ENCODE peak calls at places on chromosomes 13 and 19, in five cellular contexts. J is fibroblast of pulmonary artery, D is IMR-90, W is ovary, T is GM12864. H is an unnamed sample.

GRCh38 chr19:35166100-35167063 is 11.8 kb downstream of the FXYD5 start:
- DNase-seq in D (no peak), T (no peak), W (no peak), J (no peak), H (peak; percentile 50)

GRCh38 chr13:50626031-50626643 is 217.4 kb downstream of the DLEU7 start:
- DNase-seq in W (no peak), T (no peak), D (no peak), J (peak; percentile 90), H (peak; percentile 22)

GRCh38 chr13:75076476-75076875 is 405.5 kb downstream of the TBC1D4 start:
- DNase-seq in J (no peak), W (no peak), D (no peak), T (no peak), H (no peak)

GRCh38 chr19:9013988-9014387 is 3.8 kb upstream of the MUC16 start:
- DNase-seq in T (no peak), J (no peak), W (no peak), D (no peak), H (no peak)

GRCh38 chr13:57552441-57552840 is 79.1 kb upstream of the PCDH17 start:
- DNase-seq in D (no peak), T (no peak), J (no peak), W (no peak), H (no peak)

GRCh38 chr13:90477194-90477593 is 870.3 kb upstream of the MIR17HG start:
- DNase-seq in D (no peak), T (no peak), J (peak; percentile 3), W (no peak), H (no peak)

GRCh38 chr13:41587490-41587889 is 130.1 kb downstream of the RGCC start:
- DNase-seq in T (no peak), W (no peak), J (no peak), D (no peak), H (no peak)

GRCh38 chr13:78409172-78409571 is 194.2 kb downstream of the POU4F1 start:
- DNase-seq in W (no peak), J (no peak), T (no peak), D (no peak), H (no peak)

GRCh38 chr19:29429021-29429420 is 96.8 kb upstream of the VSTM2B start:
- DNase-seq in J (no peak), D (no peak), W (no peak), T (no peak), H (no peak)

GRCh38 chr13:99495478-99496321 is 5.6 kb upstream of the TM9SF2 start:
- DNase-seq in J (no peak), T (no peak), D (no peak), W (no peak), H (no peak)

GRCh38 chr19:53772943-53773342 is 51.2 kb downstream of the NLRP12 start:
- DNase-seq in D (peak; percentile 47), T (no peak), W (no peak), J (peak; percentile 73), H (peak; percentile 48)

DNA sequence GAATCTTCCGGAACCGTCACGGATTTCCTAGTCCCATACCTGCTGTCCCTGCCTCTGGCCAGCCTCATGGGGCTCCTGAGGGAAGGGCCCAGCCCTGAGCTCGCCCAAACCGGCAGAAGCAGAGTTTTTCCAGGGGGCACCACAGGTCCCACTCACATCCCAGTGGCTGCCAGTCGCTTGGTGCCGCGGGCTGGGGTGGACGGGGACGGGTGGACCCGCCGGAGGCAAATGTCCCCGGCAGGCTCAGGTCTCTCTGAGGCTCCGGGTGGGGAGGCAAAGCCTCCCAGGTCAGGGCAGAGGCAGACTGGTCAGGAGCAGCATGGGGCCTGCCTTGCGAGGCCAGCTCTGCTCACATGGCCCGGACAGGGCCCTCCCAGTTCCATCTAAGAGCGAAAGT is 24.8 kb downstream of the ADPRHL1 start:
- DNase-seq in D (no peak), T (no peak), W (no peak), J (no peak), H (no peak)
- H3K4me3 ChIP-seq in D (no peak overlapping the region), T (no peak overlapping the region), W (no peak overlapping the region), J (no peak overlapping the region), H (no peak overlapping the region)

DNA sequence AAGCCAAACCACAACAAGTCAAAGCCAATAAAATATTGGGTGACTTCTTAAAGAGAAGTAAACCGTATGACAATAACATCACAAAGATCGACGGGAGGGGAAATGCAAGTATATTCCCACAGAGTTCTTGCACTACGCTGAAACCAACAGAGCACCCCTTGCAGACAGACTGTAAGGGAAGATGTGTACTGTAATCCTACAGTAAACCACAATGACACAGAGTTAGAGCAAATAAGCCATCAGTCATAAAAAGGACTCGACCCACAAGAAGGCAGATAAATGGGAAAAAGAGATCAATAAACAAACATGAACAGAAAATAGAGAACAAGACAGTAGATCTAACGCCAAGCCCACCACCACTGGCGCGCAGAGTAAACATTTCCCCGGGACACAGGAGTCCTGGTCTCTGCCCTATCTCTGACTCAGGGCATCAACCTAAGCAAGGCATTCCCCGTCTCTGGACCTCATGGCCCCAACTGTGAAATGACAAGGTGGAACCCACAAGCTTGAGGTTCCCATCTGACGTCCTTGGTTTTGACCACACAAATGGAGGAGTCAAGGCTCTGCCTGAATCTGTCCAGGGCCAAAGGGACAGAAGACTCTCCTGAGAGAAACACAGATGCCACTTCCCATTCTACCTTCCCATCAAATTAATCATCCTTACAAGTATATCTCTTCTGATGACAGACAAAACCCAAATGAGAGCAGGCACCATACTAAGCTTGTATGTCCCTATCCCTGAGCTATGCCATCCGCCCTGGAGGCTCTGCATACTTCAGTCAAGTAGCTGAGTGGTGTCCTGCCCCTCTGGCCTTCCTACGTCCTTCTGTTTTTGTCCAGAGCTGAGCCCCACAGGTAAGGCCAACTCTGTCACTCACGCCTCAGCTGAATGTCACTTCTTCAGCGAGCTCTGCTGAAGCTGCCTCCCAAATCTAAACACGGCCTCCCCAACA is 15.0 kb downstream of the SAFB2 start:
- DNase-seq in W (no peak), J (no peak), T (no peak), D (no peak), H (no peak)
- H3K4me3 ChIP-seq in W (no peak overlapping the region), J (no peak overlapping the region), T (no peak overlapping the region), D (no peak overlapping the region), H (no peak overlapping the region)

GRCh38 chr19:18668252-18668631 is 15.2 kb upstream of the CRTC1 start:
- DNase-seq in D (no peak), J (no peak), W (no peak), T (no peak), H (no peak)
- H3K4me3 ChIP-seq in D (no peak overlapping the region), J (no peak overlapping the region), W (no peak overlapping the region), T (no peak overlapping the region), H (no peak overlapping the region)

DNA sequence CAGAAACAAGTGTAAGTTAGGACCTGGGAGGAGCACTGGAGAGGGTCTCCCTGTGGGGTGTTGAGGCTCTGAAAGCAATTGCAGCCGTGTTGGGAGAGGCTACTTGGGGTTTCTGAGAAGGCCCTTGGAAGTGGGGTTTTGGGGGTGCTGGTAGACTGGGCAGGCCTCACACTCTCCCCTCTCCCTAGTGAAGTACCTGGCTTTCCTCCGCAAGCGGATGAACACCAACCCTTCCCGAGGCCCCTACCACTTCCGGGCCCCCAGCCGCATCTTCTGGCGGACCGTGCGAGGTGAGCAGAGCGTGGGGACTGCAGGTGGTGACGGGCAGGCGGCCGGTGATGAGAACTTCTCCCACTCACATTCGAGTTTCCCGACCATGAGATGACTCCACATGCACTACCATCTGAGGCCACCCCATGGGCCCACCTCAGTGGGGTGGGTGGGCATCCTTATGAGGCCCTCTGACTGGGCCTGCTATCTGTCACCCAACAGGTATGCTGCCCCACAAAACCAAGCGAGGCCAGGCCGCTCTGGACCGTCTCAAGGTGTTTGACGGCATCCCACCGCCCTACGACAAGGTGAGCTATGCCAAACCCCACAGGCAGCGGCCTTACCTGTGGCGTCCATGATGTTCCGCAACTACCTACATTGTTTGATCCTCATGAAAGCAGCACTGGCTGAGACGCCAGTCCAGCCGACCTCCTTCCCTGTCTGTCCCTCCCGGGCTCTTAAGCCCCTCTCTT is 3.0 kb downstream of the RPL13A start:
- DNase-seq in D (no peak), J (no peak), W (no peak), T (no peak), H (no peak)
- H3K4me3 ChIP-seq in D (no peak overlapping the region), J (peak overlapping the region; percentile 100), W (no peak overlapping the region), T (peak overlapping the region; percentile 95), H (no peak overlapping the region)

GRCh38 chr13:33351324-33351723 is 65.8 kb upstream of the STARD13 start:
- DNase-seq in T (no peak), W (no peak), J (peak; percentile 77), D (peak; percentile 64), H (peak; percentile 29)
- H3K4me3 ChIP-seq in T (no peak overlapping the region), W (no peak overlapping the region), J (peak overlapping the region; percentile 76), D (peak overlapping the region; percentile 17), H (no peak overlapping the region)

H was measured in bronchial epithelial cell.